ENCODE peak calls at places on chromosomes 12 and 14, in nine cellular contexts. L, F, W, N, G, R, Q, U and T are unnamed samples. For H3K4me1, the result is how much of the 10 kb centered on the place peaks cover.

GRCh38 chr14:74860899-74861733 is 14.8 kb downstream of the PROX2 start:
- DNase-seq in L (peak), F (peak), W (peak), N (peak), G (peak), R (peak), Q (peak), U (peak), T (peak)

GRCh38 chr12:93848453-93849120 is 171.4 kb downstream of the CRADD start:
- DNase-seq in L (no peak), F (no peak), W (no peak), N (no peak), G (no peak), R (peak), Q (peak), U (peak), T (no peak)

GRCh38 chr12:127238061-127238460 is 1028.9 kb upstream of the TMEM132C start:
- DNase-seq in L (no peak), F (no peak), W (no peak), N (no peak), G (no peak), R (no peak), Q (no peak), U (no peak), T (no peak)

GRCh38 chr14:73739174-73739898 is 25.2 kb upstream of the PNMA1 start:
- DNase-seq in L (peak), F (peak), W (no peak), N (no peak), G (no peak), R (no peak), Q (no peak), U (no peak), T (no peak)

GRCh38 chr14:68482018-68482417 is 310.8 kb downstream of the ZFP36L1 start:
- DNase-seq in L (no peak), F (no peak), W (no peak), N (no peak), G (no peak), R (no peak), Q (no peak), U (no peak), T (no peak)

GRCh38 chr14:32606297-32606696 is 277.2 kb downstream of the AKAP6 start:
- DNase-seq in L (no peak), F (no peak), W (no peak), N (no peak), G (no peak), R (no peak), Q (no peak), U (no peak), T (no peak)

GRCh38 chr14:72828604-72829003 is 65.3 kb downstream of the DPF3 start:
- DNase-seq in L (no peak), F (peak), W (no peak), N (no peak), G (no peak), R (no peak), Q (peak), U (no peak), T (no peak)

GRCh38 chr14:70809238-70810214 is at the start of gene MAP3K9:
- DNase-seq in L (peak), F (peak), W (peak), N (peak), G (peak), R (peak), Q (peak), U (peak), T (peak)

GRCh38 chr12:12903642-12904609 is 12.6 kb downstream of the GPRC5A start:
- DNase-seq in L (no peak), F (no peak), W (peak), N (no peak), G (no peak), R (no peak), Q (peak), U (no peak), T (no peak)

GRCh38 chr14:77307099-77307496 is 13.6 kb downstream of the POMT2 start:
- DNase-seq in L (no peak), F (no peak), W (peak), N (peak), G (no peak), R (peak), Q (no peak), U (no peak), T (no peak)

GRCh38 chr14:22836301-22837058 is at the start of gene MMP14:
- DNase-seq in L (peak), F (peak), W (no peak), N (peak), G (peak), R (peak), Q (peak), U (peak), T (peak)

GRCh38 chr12:2339022-2339431 is 286.2 kb downstream of the CACNA1C start:
- DNase-seq in L (no peak), F (no peak), W (no peak), N (peak), G (no peak), R (peak), Q (peak), U (no peak), T (no peak)

GRCh38 chr12:89253483-89253882 is 98.8 kb downstream of the DUSP6 start:
- DNase-seq in L (no peak), F (no peak), W (no peak), N (no peak), G (no peak), R (no peak), Q (no peak), U (no peak), T (no peak)

GRCh38 chr12:125286005-125286727 is 220.9 kb downstream of the AACS start:
- DNase-seq in L (no peak), F (no peak), W (no peak), N (no peak), G (no peak), R (no peak), Q (no peak), U (no peak), T (no peak)

GRCh38 chr14:63918411-63918810 is 65.6 kb downstream of the SYNE2 start:
- DNase-seq in L (no peak), F (no peak), W (no peak), N (no peak), G (no peak), R (no peak), Q (no peak), U (no peak), T (no peak)

GRCh38 chr14:74763803-74764531 is 851 bp downstream of the YLPM1 start:
- DNase-seq in L (no peak), F (no peak), W (no peak), N (peak), G (peak), R (peak), Q (peak), U (peak), T (peak)

GRCh38 chr12:24546084-24546483 is 402.8 kb downstream of the BCAT1 start:
- DNase-seq in L (no peak), F (no peak), W (no peak), N (no peak), G (no peak), R (no peak), Q (no peak), U (no peak), T (no peak)

GRCh38 chr12:26011099-26011498 is 52.6 kb downstream of the RASSF8 start:
- DNase-seq in L (no peak), F (no peak), W (no peak), N (peak), G (no peak), R (no peak), Q (no peak), U (no peak), T (no peak)

GRCh38 chr12:26007563-26007962 is 49.1 kb downstream of the RASSF8 start:
- DNase-seq in L (no peak), F (no peak), W (no peak), N (peak), G (no peak), R (no peak), Q (no peak), U (no peak), T (no peak)

GRCh38 chr12:26014085-26014484 is 55.6 kb downstream of the RASSF8 start:
- DNase-seq in L (no peak), F (no peak), W (no peak), N (peak), G (no peak), R (no peak), Q (no peak), U (no peak), T (no peak)

GRCh38 chr12:26010293-26010821 is 51.9 kb downstream of the RASSF8 start:
- DNase-seq in L (no peak), F (no peak), W (no peak), N (no peak), G (no peak), R (peak), Q (no peak), U (no peak), T (peak)

DNA sequence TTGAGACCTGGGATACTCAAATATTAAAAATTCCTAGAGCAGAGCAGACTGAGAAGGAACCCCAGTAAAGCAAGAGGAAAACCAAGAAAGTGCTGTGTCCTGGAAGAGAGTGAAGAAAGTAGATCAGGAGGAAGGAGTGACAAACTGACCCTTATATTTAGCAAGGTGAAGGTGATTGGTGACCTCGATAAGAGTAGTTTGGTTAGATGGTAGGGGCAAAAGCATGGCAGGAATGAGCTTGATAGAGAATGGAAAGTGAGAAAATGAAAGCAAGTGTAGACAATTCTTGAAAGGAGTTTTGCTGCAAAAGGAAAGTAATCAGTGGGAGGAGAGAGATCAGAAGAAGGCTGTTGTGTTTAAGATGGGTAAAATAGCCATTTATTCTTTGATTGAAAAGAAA is 51.1 kb downstream of the RASSF8 start:
- DNase-seq in L (no peak), F (no peak), W (no peak), N (no peak), G (no peak), R (no peak), Q (no peak), U (no peak), T (no peak)
- H3K4me1 ChIP-seq in L (under half), F (under half), W (under half), N (under half), G (under half), R (under half), Q (under half), U (under half), T (under half)

GRCh38 chr12:56333679-56334489 is at the start of gene PAN2:
- DNase-seq in L (peak), F (peak), W (peak), N (peak), G (peak), R (peak), Q (peak), U (peak), T (peak)
- TF ChIP-seq POLR2A in L (peak), F (peak), W (peak), N (peak), G (peak), R (peak), Q (peak), U (peak), T (peak)

GRCh38 chr12:20370001-20370381 is 1.7 kb downstream of the PDE3A start:
- DNase-seq in L (peak), F (no peak), W (no peak), N (no peak), G (peak), R (peak), Q (peak), U (no peak), T (no peak)

GRCh38 chr12:20369164-20370000 is 1.0 kb downstream of the PDE3A start:
- DNase-seq in L (peak), F (peak), W (no peak), N (peak), G (peak), R (peak), Q (peak), U (peak), T (peak)

GRCh38 chr12:20368653-20369163 is 371 bp downstream of the PDE3A start:
- DNase-seq in L (peak), F (no peak), W (no peak), N (peak), G (no peak), R (peak), Q (peak), U (no peak), T (no peak)

GRCh38 chr12:20372326-20373097 is 4.2 kb downstream of the PDE3A start:
- DNase-seq in L (no peak), F (no peak), W (no peak), N (no peak), G (no peak), R (peak), Q (no peak), U (no peak), T (no peak)

DNA sequence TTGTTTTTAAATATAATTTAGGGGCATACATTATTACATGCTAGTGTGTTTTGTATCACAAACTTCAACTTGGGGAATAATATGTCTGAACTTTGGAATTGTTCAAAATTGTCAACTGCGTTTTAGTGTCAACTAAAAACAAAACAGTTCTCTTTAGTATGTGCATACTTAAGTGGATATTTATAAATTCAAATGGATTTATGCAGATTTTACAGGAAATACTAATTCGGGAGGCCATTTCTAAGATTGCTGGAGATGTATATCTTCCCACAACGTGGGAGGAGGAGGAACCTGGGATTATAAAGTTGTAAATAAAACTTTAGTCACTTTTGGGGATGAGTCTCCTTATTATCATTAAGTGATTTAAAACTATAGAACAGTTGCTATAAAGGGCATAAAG is 2.5 kb downstream of the PDE3A start:
- DNase-seq in L (no peak), F (no peak), W (no peak), N (no peak), G (no peak), R (peak), Q (no peak), U (no peak), T (no peak)
- H3K4me3 ChIP-seq in L (peak), F (no peak), W (no peak), N (no peak), G (no peak), R (peak), Q (peak), U (peak), T (no peak)

DNA sequence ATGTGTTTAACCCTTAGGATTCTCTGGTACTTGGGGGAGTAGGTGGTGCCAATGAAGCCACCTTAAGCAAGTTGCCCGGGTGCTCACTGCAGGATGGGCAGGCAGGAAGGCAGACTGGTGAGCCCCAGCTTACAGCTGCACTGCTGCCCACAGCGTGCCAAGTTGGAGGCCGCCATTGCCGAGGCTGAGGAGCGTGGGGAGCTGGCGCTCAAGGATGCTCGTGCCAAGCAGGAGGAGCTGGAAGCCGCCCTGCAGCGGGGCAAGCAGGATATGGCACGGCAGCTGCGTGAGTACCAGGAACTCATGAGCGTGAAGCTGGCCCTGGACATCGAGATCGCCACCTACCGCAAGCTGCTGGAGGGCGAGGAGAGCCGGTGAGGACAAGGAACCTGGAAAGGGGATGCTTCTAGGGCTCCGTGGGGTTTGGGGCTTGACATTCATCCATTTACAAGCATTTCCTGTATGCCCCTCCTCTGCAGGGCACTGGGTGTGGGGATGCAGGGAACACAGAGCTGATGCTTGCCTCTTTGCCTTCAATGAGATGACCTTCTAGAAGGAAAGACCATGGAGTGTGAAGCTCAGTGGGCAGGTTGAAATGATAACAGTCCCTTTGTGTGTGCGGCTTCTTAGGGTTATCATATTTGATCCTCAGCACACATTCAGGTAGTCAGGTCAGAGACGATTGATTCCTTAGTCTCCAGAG is 12.4 kb downstream of the KRT7 start:
- DNase-seq in L (no peak), F (no peak), W (no peak), N (no peak), G (no peak), R (no peak), Q (no peak), U (no peak), T (no peak)
- H3K4me1 ChIP-seq in L (under half), F (under half), W (under half), N (under half), G (under half), R (under half), Q (under half), U (under half), T (half or more)

DNA sequence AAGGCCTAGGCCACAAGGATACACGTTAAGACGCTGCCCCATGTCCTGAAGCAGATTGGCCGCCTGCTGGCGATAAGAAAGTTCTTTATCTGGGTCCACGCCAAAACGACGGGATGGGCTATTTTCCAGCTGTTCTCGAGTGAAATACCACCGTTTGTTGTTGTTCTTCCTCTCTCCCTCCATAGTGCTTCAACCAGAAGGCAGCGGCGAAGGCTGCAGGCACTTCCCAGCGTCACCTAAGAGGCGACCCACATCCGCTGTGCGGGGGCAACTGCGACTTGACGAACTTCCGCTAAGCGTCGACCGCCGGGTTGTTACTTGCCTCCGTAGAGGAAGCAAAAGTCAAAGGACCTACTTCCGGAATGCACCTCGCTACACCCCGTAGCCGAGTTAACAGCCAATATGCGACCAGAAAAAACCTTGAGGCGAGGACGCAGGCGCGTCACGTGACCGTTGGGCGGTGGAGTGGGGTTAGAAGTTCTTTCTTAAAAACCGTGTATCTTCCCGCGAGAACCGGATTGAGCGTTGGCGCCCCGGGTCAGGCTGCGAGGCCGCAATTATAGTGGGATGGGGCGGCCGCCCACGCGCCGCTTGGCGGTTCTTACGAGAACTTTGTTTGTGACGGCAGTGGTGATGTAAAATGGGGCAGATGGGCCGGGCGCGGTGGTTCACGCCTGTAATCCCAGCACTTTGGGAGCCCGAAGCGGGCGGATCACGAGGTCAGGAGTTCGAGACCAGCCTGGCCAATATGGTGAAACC is at the start of gene CCNT1:
- DNase-seq in L (peak), F (peak), W (peak), N (peak), G (peak), R (peak), Q (peak), U (peak), T (peak)
- TF ChIP-seq POLR2A in L (peak), F (peak), W (peak), N (peak), G (peak), R (peak), Q (peak), U (peak), T (peak)

GRCh38 chr14:97703006-97703760 is 906.0 kb downstream of the VRK1 start:
- DNase-seq in L (no peak), F (no peak), W (no peak), N (no peak), G (no peak), R (no peak), Q (no peak), U (no peak), T (no peak)
- H3K4me3 ChIP-seq in L (no peak), F (no peak), W (no peak), N (no peak), G (no peak), R (no peak), Q (no peak), U (no peak), T (no peak)

DNA sequence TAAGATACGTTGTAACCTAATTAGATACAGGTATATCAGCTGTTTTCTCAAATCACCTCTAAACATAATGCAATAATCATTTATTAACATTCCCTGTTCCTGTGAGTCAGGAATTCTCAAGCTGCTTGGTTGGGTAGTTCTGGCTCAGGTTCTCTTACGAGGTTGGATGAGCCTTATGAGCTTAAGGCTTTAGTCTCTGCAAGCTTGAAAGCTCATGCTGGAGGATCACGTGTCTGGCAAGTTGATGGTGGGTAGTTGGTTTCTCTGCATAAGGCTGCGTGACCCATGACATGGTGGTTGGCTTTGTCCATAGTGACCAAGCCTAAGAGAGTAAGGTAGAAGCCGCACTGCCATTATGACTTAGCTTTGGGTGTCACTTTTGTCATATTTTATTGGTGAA is 62.0 kb downstream of the PLEKHA5 start:
- DNase-seq in L (no peak), F (no peak), W (no peak), N (no peak), G (no peak), R (no peak), Q (no peak), U (no peak), T (no peak)
- H3K4me1 ChIP-seq in L (under half), F (under half), W (under half), N (under half), G (under half), R (under half), Q (under half), U (under half), T (under half)

GRCh38 chr12:108799528-108800243 is 57.7 kb downstream of the SSH1 start:
- DNase-seq in L (no peak), F (no peak), W (no peak), N (no peak), G (no peak), R (no peak), Q (no peak), U (no peak), T (no peak)

GRCh38 chr12:108801736-108802665 is 55.4 kb downstream of the SSH1 start:
- DNase-seq in L (peak), F (no peak), W (no peak), N (peak), G (no peak), R (peak), Q (peak), U (no peak), T (peak)

GRCh38 chr12:108798551-108799221 is 58.7 kb downstream of the SSH1 start:
- DNase-seq in L (no peak), F (no peak), W (no peak), N (peak), G (no peak), R (peak), Q (peak), U (no peak), T (no peak)

GRCh38 chr12:108802666-108803036 is 54.7 kb downstream of the SSH1 start:
- DNase-seq in L (no peak), F (no peak), W (no peak), N (peak), G (no peak), R (peak), Q (no peak), U (no peak), T (no peak)

DNA sequence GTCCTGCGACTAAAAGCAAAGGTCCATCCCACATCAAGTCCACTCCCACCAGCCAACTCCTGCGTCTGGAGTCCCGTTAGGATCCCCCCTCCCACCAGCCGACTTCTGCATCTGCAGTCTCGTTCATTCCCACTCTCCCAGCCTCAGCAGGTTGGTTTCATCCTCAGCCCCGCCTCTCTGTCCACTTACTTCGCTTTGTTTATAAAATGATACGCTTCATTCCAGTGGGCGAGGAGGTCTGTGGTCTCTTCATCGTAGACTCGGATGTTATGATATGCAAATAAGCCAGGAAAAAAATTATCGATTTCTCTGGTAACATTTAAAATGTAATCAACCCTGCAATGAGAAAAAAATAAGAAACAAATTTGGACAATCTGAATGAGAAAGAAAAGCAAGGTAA is 56.8 kb downstream of the SSH1 start:
- DNase-seq in L (no peak), F (no peak), W (no peak), N (peak), G (no peak), R (no peak), Q (no peak), U (no peak), T (no peak)
- TF ChIP-seq POLR2A in L (no peak), F (no peak), W (no peak), N (no peak), G (no peak), R (no peak), Q (no peak), U (no peak), T (no peak)

GRCh38 chr12:110549716-110550115 is 33.4 kb downstream of the PPTC7 start:
- DNase-seq in L (no peak), F (no peak), W (no peak), N (no peak), G (no peak), R (no peak), Q (no peak), U (no peak), T (no peak)
- H3K4me3 ChIP-seq in L (no peak), F (no peak), W (no peak), N (no peak), G (no peak), R (no peak), Q (no peak), U (no peak), T (no peak)